ENCODE peak calls at places on chromosomes 2 and 18, in five cellular contexts. One of them, this sample, is unnamed.

GRCh38 chr2:589551-589950 is 87.7 kb downstream of the TMEM18 start:
- DNase-seq in fibroblast of pulmonary artery: no peak
- DNase-seq in left ventricle myocardium inferior: no peak
- DNase-seq in endodermal cell: peak; percentile 59
- DNase-seq in pancreas: no peak
- DNase-seq in this sample: no peak

GRCh38 chr2:216632952-216633615 is at the start of gene IGFBP2:
- DNase-seq in fibroblast of pulmonary artery: no peak
- DNase-seq in left ventricle myocardium inferior: peak; percentile 49
- DNase-seq in endodermal cell: peak; percentile 94
- DNase-seq in pancreas: peak; percentile 83
- DNase-seq in this sample: no peak

GRCh38 chr2:147800316-147800715 is 44.5 kb upstream of the ACVR2A start:
- DNase-seq in fibroblast of pulmonary artery: no peak
- DNase-seq in left ventricle myocardium inferior: no peak
- DNase-seq in endodermal cell: no peak
- DNase-seq in pancreas: no peak
- DNase-seq in this sample: no peak

GRCh38 chr2:129199501-129199900 is 780.0 kb upstream of the RAB6C start:
- DNase-seq in fibroblast of pulmonary artery: no peak
- DNase-seq in left ventricle myocardium inferior: no peak
- DNase-seq in endodermal cell: no peak
- DNase-seq in pancreas: no peak
- DNase-seq in this sample: no peak

GRCh38 chr2:222052934-222053367 is 245.8 kb downstream of the PAX3 start:
- DNase-seq in fibroblast of pulmonary artery: no peak
- DNase-seq in left ventricle myocardium inferior: no peak
- DNase-seq in endodermal cell: peak; percentile 91
- DNase-seq in pancreas: no peak
- DNase-seq in this sample: no peak

GRCh38 chr18:2967357-2967756 is 45.6 kb downstream of the LPIN2 start:
- DNase-seq in fibroblast of pulmonary artery: no peak
- DNase-seq in left ventricle myocardium inferior: no peak
- DNase-seq in endodermal cell: no peak
- DNase-seq in pancreas: no peak
- DNase-seq in this sample: no peak

GRCh38 chr18:68662779-68663178 is 52.1 kb downstream of the TMX3 start:
- DNase-seq in fibroblast of pulmonary artery: peak; percentile 42
- DNase-seq in left ventricle myocardium inferior: no peak
- DNase-seq in endodermal cell: no peak
- DNase-seq in pancreas: no peak
- DNase-seq in this sample: peak; percentile 57

GRCh38 chr2:67142741-67143140 is 254.4 kb upstream of the ETAA1 start:
- DNase-seq in fibroblast of pulmonary artery: no peak
- DNase-seq in left ventricle myocardium inferior: no peak
- DNase-seq in endodermal cell: no peak
- DNase-seq in pancreas: no peak
- DNase-seq in this sample: no peak

GRCh38 chr18:63158012-63158631 is 161.4 kb downstream of the BCL2 start:
- DNase-seq in fibroblast of pulmonary artery: no peak
- DNase-seq in left ventricle myocardium inferior: no peak
- DNase-seq in endodermal cell: no peak
- DNase-seq in pancreas: no peak
- DNase-seq in this sample: no peak

GRCh38 chr2:101124684-101125366 is 26.4 kb downstream of the TBC1D8 start:
- DNase-seq in fibroblast of pulmonary artery: peak; percentile 86
- DNase-seq in left ventricle myocardium inferior: peak; percentile 70
- DNase-seq in endodermal cell: no peak
- DNase-seq in pancreas: no peak
- DNase-seq in this sample: peak; percentile 79

GRCh38 chr2:145431181-145431951 is 911.4 kb upstream of the ZEB2 start:
- DNase-seq in fibroblast of pulmonary artery: peak; percentile 8
- DNase-seq in left ventricle myocardium inferior: no peak
- DNase-seq in endodermal cell: peak; percentile 67
- DNase-seq in pancreas: peak; percentile 55
- DNase-seq in this sample: peak; percentile 10

GRCh38 chr2:26008851-26009566 is 24.9 kb upstream of the RAB10 start:
- DNase-seq in fibroblast of pulmonary artery: peak; percentile 94
- DNase-seq in left ventricle myocardium inferior: peak; percentile 44
- DNase-seq in endodermal cell: no peak
- DNase-seq in pancreas: no peak
- DNase-seq in this sample: peak; percentile 94

GRCh38 chr2:157364257-157364974 is 38.8 kb upstream of the ERMN start:
- DNase-seq in fibroblast of pulmonary artery: no peak
- DNase-seq in left ventricle myocardium inferior: no peak
- DNase-seq in endodermal cell: no peak
- DNase-seq in pancreas: no peak
- DNase-seq in this sample: no peak

GRCh38 chr2:98522854-98523253 is 78.2 kb downstream of the INPP4A start:
- DNase-seq in fibroblast of pulmonary artery: peak; percentile 52
- DNase-seq in left ventricle myocardium inferior: no peak
- DNase-seq in endodermal cell: no peak
- DNase-seq in pancreas: no peak
- DNase-seq in this sample: no peak

GRCh38 chr2:13035866-13036265 is 319.1 kb downstream of the TRIB2 start:
- DNase-seq in fibroblast of pulmonary artery: no peak
- DNase-seq in left ventricle myocardium inferior: no peak
- DNase-seq in endodermal cell: no peak
- DNase-seq in pancreas: no peak
- DNase-seq in this sample: no peak

GRCh38 chr2:206693399-206694137 is 24.6 kb downstream of the DYTN start:
- DNase-seq in fibroblast of pulmonary artery: peak; percentile 81
- DNase-seq in left ventricle myocardium inferior: no peak
- DNase-seq in endodermal cell: peak; percentile 70
- DNase-seq in pancreas: no peak
- DNase-seq in this sample: peak; percentile 76

GRCh38 chr2:216298719-216299118 is 73.6 kb downstream of the MARCHF4 start:
- DNase-seq in fibroblast of pulmonary artery: peak; percentile 82
- DNase-seq in left ventricle myocardium inferior: no peak
- DNase-seq in endodermal cell: no peak
- DNase-seq in pancreas: no peak
- DNase-seq in this sample: peak; percentile 91

GRCh38 chr2:221374234-221374633 is 197.9 kb downstream of the EPHA4 start:
- DNase-seq in fibroblast of pulmonary artery: no peak
- DNase-seq in left ventricle myocardium inferior: no peak
- DNase-seq in endodermal cell: no peak
- DNase-seq in pancreas: no peak
- DNase-seq in this sample: no peak

GRCh38 chr18:12302391-12303147 is 5.5 kb upstream of the TUBB6 start:
- DNase-seq in fibroblast of pulmonary artery: no peak
- DNase-seq in left ventricle myocardium inferior: no peak
- DNase-seq in endodermal cell: no peak
- DNase-seq in pancreas: no peak
- DNase-seq in this sample: no peak

GRCh38 chr2:171858397-171858958 is 35.6 kb downstream of the SLC25A12 start:
- DNase-seq in fibroblast of pulmonary artery: peak; percentile 77
- DNase-seq in left ventricle myocardium inferior: no peak
- DNase-seq in endodermal cell: no peak
- DNase-seq in pancreas: no peak
- DNase-seq in this sample: peak; percentile 86

GRCh38 chr2:241545113-241545512 is 13.4 kb upstream of the BOK start:
- DNase-seq in fibroblast of pulmonary artery: peak; percentile 71
- DNase-seq in left ventricle myocardium inferior: no peak
- DNase-seq in endodermal cell: peak; percentile 32
- DNase-seq in pancreas: no peak
- DNase-seq in this sample: peak; percentile 78

GRCh38 chr2:105873281-105873680 is 128.6 kb downstream of the NCK2 start:
- DNase-seq in fibroblast of pulmonary artery: no peak
- DNase-seq in left ventricle myocardium inferior: no peak
- DNase-seq in endodermal cell: no peak
- DNase-seq in pancreas: no peak
- DNase-seq in this sample: no peak

GRCh38 chr2:60446413-60447358 is 106.8 kb downstream of the BCL11A start:
- DNase-seq in fibroblast of pulmonary artery: no peak
- DNase-seq in left ventricle myocardium inferior: no peak
- DNase-seq in endodermal cell: no peak
- DNase-seq in pancreas: no peak
- DNase-seq in this sample: no peak

GRCh38 chr2:128768066-128768465 is 449.4 kb upstream of the HS6ST1 start:
- DNase-seq in fibroblast of pulmonary artery: no peak
- DNase-seq in left ventricle myocardium inferior: no peak
- DNase-seq in endodermal cell: no peak
- DNase-seq in pancreas: no peak
- DNase-seq in this sample: no peak

GRCh38 chr18:58682429-58683069 is 11.3 kb downstream of the MALT1 start:
- DNase-seq in fibroblast of pulmonary artery: peak; percentile 88
- DNase-seq in left ventricle myocardium inferior: peak; percentile 57
- DNase-seq in endodermal cell: no peak
- DNase-seq in pancreas: peak; percentile 61
- DNase-seq in this sample: peak; percentile 84

DNA sequence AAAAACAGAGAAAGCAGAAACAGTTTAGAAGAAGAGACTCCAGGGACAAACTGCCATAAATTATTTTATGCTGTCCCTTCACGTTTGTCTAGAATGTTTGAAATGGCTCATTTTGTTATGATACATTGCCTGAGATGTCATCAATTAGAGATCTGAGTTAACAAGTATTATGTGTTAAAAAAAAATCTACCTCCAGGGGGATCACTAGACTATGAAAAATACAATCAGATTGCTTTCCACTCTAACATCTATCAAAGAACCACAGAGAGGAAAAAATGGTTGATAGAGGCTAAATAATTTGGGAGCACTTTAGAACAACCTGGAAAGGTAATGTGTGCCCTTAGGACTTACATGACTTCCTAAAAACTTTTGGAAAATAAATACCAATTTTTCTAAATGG is 103.8 kb upstream of the CCDC150 start:
- DNase-seq in fibroblast of pulmonary artery: no peak
- DNase-seq in left ventricle myocardium inferior: no peak
- DNase-seq in endodermal cell: no peak
- DNase-seq in pancreas: no peak
- DNase-seq in this sample: peak; percentile 7
- TF ChIP-seq CTCF in fibroblast of pulmonary artery: no peak
- TF ChIP-seq CTCF in left ventricle myocardium inferior: no peak
- TF ChIP-seq CTCF in endodermal cell: peak; percentile 11
- TF ChIP-seq CTCF in pancreas: no peak
- TF ChIP-seq CTCF in this sample: no peak

GRCh38 chr18:75265872-75266271 is 55.3 kb downstream of the TSHZ1 start:
- DNase-seq in fibroblast of pulmonary artery: no peak
- DNase-seq in left ventricle myocardium inferior: no peak
- DNase-seq in endodermal cell: no peak
- DNase-seq in pancreas: no peak
- DNase-seq in this sample: no peak

GRCh38 chr18:75257596-75257995 is 47.0 kb downstream of the TSHZ1 start:
- DNase-seq in fibroblast of pulmonary artery: no peak
- DNase-seq in left ventricle myocardium inferior: no peak
- DNase-seq in endodermal cell: no peak
- DNase-seq in pancreas: no peak
- DNase-seq in this sample: no peak

GRCh38 chr18:75264195-75264594 is 53.6 kb downstream of the TSHZ1 start:
- DNase-seq in fibroblast of pulmonary artery: no peak
- DNase-seq in left ventricle myocardium inferior: no peak
- DNase-seq in endodermal cell: no peak
- DNase-seq in pancreas: no peak
- DNase-seq in this sample: no peak

GRCh38 chr18:75265255-75265654 is 54.7 kb downstream of the TSHZ1 start:
- DNase-seq in fibroblast of pulmonary artery: no peak
- DNase-seq in left ventricle myocardium inferior: no peak
- DNase-seq in endodermal cell: no peak
- DNase-seq in pancreas: no peak
- DNase-seq in this sample: no peak

DNA sequence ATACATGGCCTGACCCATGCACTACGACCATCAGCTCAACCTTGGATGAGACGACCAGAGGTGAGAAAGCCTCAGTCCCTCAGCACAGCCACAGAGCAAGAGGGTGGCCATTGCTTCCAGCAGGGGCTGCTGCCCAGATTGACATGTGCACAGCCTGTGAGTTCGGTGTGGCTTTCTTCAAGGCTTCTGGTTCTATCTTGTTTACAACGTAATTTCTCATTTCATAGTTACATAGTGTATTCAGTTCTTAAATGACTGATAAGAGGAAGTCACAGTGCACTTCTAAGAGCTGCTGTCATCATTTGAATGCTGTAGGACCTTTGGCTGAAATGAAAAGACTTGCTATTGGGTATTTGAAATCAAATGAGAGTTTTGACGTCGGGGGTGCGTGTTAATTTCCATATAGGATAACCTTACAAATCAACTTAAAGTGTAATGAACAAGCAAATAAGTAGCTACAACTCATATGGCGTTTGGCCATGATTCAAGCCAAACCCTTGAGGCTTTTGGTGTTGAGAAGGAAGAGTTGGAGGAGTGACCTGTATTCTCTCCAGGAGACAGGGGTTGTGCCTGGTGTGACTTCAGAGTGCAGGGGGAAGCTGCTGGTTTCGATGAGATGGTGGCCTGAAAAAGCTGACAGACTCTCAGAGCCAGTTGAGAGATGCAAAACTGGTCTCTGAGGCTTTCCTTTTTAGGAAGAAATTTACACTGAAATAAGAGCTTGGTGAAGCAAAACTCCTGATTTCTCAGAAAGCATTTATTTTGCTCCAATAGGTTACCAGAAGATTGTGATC is 51.0 kb downstream of the TSHZ1 start:
- DNase-seq in fibroblast of pulmonary artery: no peak
- DNase-seq in left ventricle myocardium inferior: no peak
- DNase-seq in endodermal cell: no peak
- DNase-seq in pancreas: no peak
- DNase-seq in this sample: no peak
- H3K4me3 ChIP-seq in fibroblast of pulmonary artery: no peak overlapping the region
- H3K4me3 ChIP-seq in left ventricle myocardium inferior: no peak overlapping the region
- H3K4me3 ChIP-seq in endodermal cell: no peak overlapping the region
- H3K4me3 ChIP-seq in pancreas: no peak overlapping the region
- H3K4me3 ChIP-seq in this sample: no peak overlapping the region

DNA sequence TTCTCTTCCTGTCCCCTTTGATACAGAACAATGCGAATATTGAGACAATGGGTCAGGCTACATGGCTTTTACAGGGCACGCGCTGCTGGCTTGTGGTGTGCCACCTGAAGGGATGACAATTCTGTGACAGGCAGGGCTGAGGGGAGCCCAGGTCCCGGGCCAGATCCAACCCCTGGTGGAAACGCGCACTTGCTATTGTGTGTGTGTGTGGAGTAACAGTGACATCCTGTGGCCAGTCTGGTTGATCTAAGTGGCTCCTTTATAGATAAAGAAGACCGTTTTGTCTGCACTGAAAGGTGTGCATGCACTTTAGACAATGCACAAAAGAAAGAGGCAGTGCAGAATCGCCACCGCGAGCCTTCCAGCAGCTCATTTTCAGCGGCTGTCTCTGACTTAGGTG is 273.6 kb downstream of the HRH4 start:
- DNase-seq in fibroblast of pulmonary artery: no peak
- DNase-seq in left ventricle myocardium inferior: no peak
- DNase-seq in endodermal cell: peak; percentile 80
- DNase-seq in pancreas: no peak
- DNase-seq in this sample: no peak
- TF ChIP-seq CTCF in fibroblast of pulmonary artery: no peak
- TF ChIP-seq CTCF in left ventricle myocardium inferior: peak; percentile 48
- TF ChIP-seq CTCF in endodermal cell: peak; percentile 72
- TF ChIP-seq CTCF in pancreas: no peak
- TF ChIP-seq CTCF in this sample: no peak

DNA sequence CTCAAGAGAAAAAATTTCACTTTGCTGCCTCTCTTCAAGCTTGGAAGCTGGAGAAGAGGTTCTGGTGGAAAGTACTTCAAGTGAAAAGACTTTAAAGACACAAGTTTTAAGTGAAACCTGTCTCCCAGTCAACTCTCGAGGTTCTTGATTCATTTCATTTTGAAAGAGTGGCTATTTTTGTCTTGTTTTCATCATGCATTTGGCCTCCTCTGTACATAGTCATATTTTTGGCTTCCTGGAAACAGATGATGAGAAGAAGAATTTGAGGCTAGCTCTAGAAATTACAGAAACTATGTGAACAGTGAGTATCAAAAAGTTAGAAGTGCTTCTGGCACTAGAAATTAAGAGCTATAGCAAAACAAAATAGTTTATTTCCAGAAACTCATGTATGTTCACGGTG is 124.8 kb downstream of the DTNA start:
- DNase-seq in fibroblast of pulmonary artery: peak; percentile 9
- DNase-seq in left ventricle myocardium inferior: no peak
- DNase-seq in endodermal cell: no peak
- DNase-seq in pancreas: no peak
- DNase-seq in this sample: peak; percentile 40
- H3K4me3 ChIP-seq in fibroblast of pulmonary artery: no peak overlapping the region
- H3K4me3 ChIP-seq in left ventricle myocardium inferior: no peak overlapping the region
- H3K4me3 ChIP-seq in endodermal cell: no peak overlapping the region
- H3K4me3 ChIP-seq in pancreas: no peak overlapping the region
- H3K4me3 ChIP-seq in this sample: no peak overlapping the region

This sample was measured in cardiac fibroblast.